ENCODE peak calls at places on chromosomes 5 and 9, in five cellular contexts. J, O, E, C and I are unnamed samples.
A peak's percentile ranks its signal among the peaks of the same experiment; 100 is the strongest.

GRCh38 chr9:70136632-70137031 is 93.0 kb downstream of the MAMDC2 start:
- DNase-seq in J (no peak), O (no peak), E (no peak), C (no peak), I (no peak)

GRCh38 chr5:40437452-40437861 is 242.3 kb upstream of the PTGER4 start:
- DNase-seq in J (no peak), O (no peak), E (no peak), C (no peak), I (no peak)

GRCh38 chr5:72412283-72413055 is 92.3 kb downstream of the PTCD2 start:
- DNase-seq in J (no peak), O (no peak), E (no peak), C (no peak), I (no peak)

GRCh38 chr5:177553671-177554429 is 513 bp downstream of the FAM193B start:
- DNase-seq in J (no peak), O (peak; percentile 88), E (peak; percentile 75), C (peak; percentile 65), I (peak; percentile 78)

GRCh38 chr5:82399111-82399510 is 121.0 kb upstream of the RPS23 start:
- DNase-seq in J (no peak), O (no peak), E (no peak), C (no peak), I (no peak)

GRCh38 chr5:120544043-120544442 is 79.9 kb downstream of the PRR16 start:
- DNase-seq in J (no peak), O (no peak), E (no peak), C (no peak), I (no peak)

GRCh38 chr9:91421987-91422765 is 1.5 kb downstream of the NFIL3 start:
- DNase-seq in J (peak; percentile 37), O (no peak), E (no peak), C (no peak), I (no peak)

GRCh38 chr5:59185757-59186385 is 603.0 kb downstream of the RAB3C start:
- DNase-seq in J (no peak), O (no peak), E (no peak), C (no peak), I (no peak)

GRCh38 chr5:75089137-75089536 is 36.8 kb upstream of the GCNT4 start:
- DNase-seq in J (no peak), O (no peak), E (no peak), C (no peak), I (no peak)

GRCh38 chr5:179765400-179765799 is 28.4 kb upstream of the LTC4S start:
- DNase-seq in J (no peak), O (no peak), E (no peak), C (no peak), I (no peak)

GRCh38 chr9:84953797-84954695 is 284.5 kb downstream of the NTRK2 start:
- DNase-seq in J (peak; percentile 91), O (peak; percentile 85), E (peak; percentile 85), C (peak; percentile 70), I (peak; percentile 87)

GRCh38 chr5:172862165-172862801 is 28.2 kb downstream of the ERGIC1 start:
- DNase-seq in J (no peak), O (no peak), E (no peak), C (no peak), I (no peak)
- H3K27me3 ChIP-seq in J (no peaks in the 10 kb centered on the region), O (no peaks in the 10 kb centered on the region), E (no peaks in the 10 kb centered on the region), C (no peaks in the 10 kb centered on the region), I (no peaks in the 10 kb centered on the region)

GRCh38 chr9:138024131-138024530 is 146.5 kb downstream of the CACNA1B start:
- DNase-seq in J (no peak), O (no peak), E (peak; percentile 50), C (no peak), I (peak; percentile 21)
- H3K4me3 ChIP-seq in J (no peak overlapping the region), O (peak overlapping the region; percentile 39), E (no peak overlapping the region), C (no peak overlapping the region), I (no peak overlapping the region)

GRCh38 chr5:154478752-154479159 is 729 bp upstream of the HAND1 start:
- DNase-seq in J (no peak), O (peak; percentile 87), E (peak; percentile 75), C (no peak), I (no peak)
- H3K27me3 ChIP-seq in J (peaks cover 100% of the 10 kb centered on the region), O (peaks cover 99% of the 10 kb centered on the region), E (peaks cover 64% of the 10 kb centered on the region), C (peaks cover 83% of the 10 kb centered on the region), I (peaks cover 100% of the 10 kb centered on the region)

DNA sequence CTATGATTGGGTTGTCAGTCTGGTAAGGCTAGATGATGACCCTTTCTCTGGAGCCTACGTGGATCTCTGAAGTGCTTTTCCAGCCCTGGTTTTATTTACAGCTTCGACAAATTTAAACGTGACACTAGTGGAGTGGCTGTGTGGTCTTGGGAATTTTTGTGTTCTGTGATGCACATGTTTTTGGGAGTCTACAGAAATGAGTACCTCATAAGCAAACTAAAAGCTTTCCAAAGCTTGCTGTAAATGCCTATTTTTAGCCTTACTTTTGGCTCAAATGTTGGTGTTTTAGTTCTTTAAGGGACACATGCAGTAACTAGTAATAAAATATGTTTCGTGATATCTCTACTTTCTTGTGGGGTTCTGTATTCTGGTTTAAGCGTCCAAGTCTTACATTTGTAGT is 3.3 kb downstream of the LARP1 start:
- DNase-seq in J (no peak), O (no peak), E (no peak), C (no peak), I (no peak)
- H3K4me3 ChIP-seq in J (no peak overlapping the region), O (peak overlapping the region; percentile 24), E (peak overlapping the region; percentile 98), C (peak overlapping the region; percentile 41), I (peak overlapping the region; percentile 100)

GRCh38 chr9:114116061-114116747 is 17.1 kb upstream of the KIF12 start:
- DNase-seq in J (no peak), O (peak; percentile 67), E (no peak), C (no peak), I (no peak)
- H3K27me3 ChIP-seq in J (no peaks in the 10 kb centered on the region), O (no peaks in the 10 kb centered on the region), E (peaks cover 7% of the 10 kb centered on the region), C (peaks cover 14% of the 10 kb centered on the region), I (peaks cover 4% of the 10 kb centered on the region)

GRCh38 chr5:178711572-178711971 is 18.9 kb downstream of the ZNF354A start:
- DNase-seq in J (no peak), O (no peak), E (no peak), C (no peak), I (no peak)
- H3K4me3 ChIP-seq in J (no peak overlapping the region), O (no peak overlapping the region), E (no peak overlapping the region), C (no peak overlapping the region), I (no peak overlapping the region)

GRCh38 chr5:77629553-77630245 is 8.8 kb downstream of the OTP start:
- DNase-seq in J (no peak), O (no peak), E (no peak), C (no peak), I (no peak)
- H3K27me3 ChIP-seq in J (peaks cover 99% of the 10 kb centered on the region), O (peaks cover 99% of the 10 kb centered on the region), E (peaks cover 100% of the 10 kb centered on the region), C (peaks cover 18% of the 10 kb centered on the region), I (peaks cover 100% of the 10 kb centered on the region)